ENCODE peak calls at places on chromosome 16, in six cellular contexts. K is PC-3; X is nephron progenitor cell; A is CD8-positive, alpha-beta T cell; M is heart right ventricle; C is right lobe of liver. D is an unnamed sample.
A peak's percentile ranks its signal among the peaks of the same experiment; 100 is the strongest.

GRCh38 chr16:3188925-3189825 is 1.2 kb downstream of the OR1F1 start:
- DNase-seq in K (peak; percentile 27), X (peak; percentile 63), A (peak; percentile 46), M (no peak), C (no peak), D (peak; percentile 69)

GRCh38 chr16:54286330-54287017 is at the start of gene IRX3:
- DNase-seq in K (peak; percentile 19), X (peak; percentile 83), A (no peak), M (peak; percentile 92), C (peak; percentile 75), D (peak; percentile 67)

GRCh38 chr16:53837421-53837820 is 133.5 kb downstream of the FTO start:
- DNase-seq in K (no peak), X (no peak), A (no peak), M (no peak), C (no peak), D (no peak)

GRCh38 chr16:10949424-10949970 is 5.1 kb downstream of the CLEC16A start:
- DNase-seq in K (peak; percentile 15), X (peak; percentile 21), A (peak; percentile 65), M (no peak), C (no peak), D (no peak)

GRCh38 chr16:709651-710499 is 4.3 kb upstream of the FBXL16 start:
- DNase-seq in K (peak; percentile 54), X (peak; percentile 80), A (no peak), M (peak; percentile 65), C (no peak), D (no peak)

GRCh38 chr16:15033309-15033707 is 22.6 kb downstream of the NTAN1 start:
- DNase-seq in K (no peak), X (no peak), A (no peak), M (peak; percentile 84), C (peak; percentile 92), D (no peak)

GRCh38 chr16:11268921-11269375 is at the start of gene TNP2:
- DNase-seq in K (no peak), X (no peak), A (no peak), M (no peak), C (no peak), D (no peak)

GRCh38 chr16:84647830-84648594 is at the start of gene KLHL36:
- DNase-seq in K (peak; percentile 19), X (peak; percentile 76), A (peak; percentile 59), M (peak; percentile 51), C (peak; percentile 72), D (peak; percentile 98)

GRCh38 chr16:21277927-21278706 is at the start of gene CRYM:
- DNase-seq in K (peak; percentile 37), X (peak; percentile 79), A (peak; percentile 22), M (peak; percentile 55), C (peak; percentile 77), D (peak; percentile 81)

GRCh38 chr16:11232852-11233726 is 22.9 kb downstream of the SOCS1 start:
- DNase-seq in K (no peak), X (no peak), A (peak; percentile 86), M (peak; percentile 24), C (no peak), D (peak; percentile 67)

GRCh38 chr16:59698341-59698979 is 964.3 kb upstream of the GOT2 start:
- DNase-seq in K (peak; percentile 19), X (no peak), A (no peak), M (no peak), C (no peak), D (no peak)

GRCh38 chr16:62038225-62038624 is 2.0 kb upstream of the CDH8 start:
- DNase-seq in K (peak; percentile 6), X (no peak), A (no peak), M (no peak), C (no peak), D (no peak)

GRCh38 chr16:29678691-29679267 is at the start of gene QPRT:
- DNase-seq in K (no peak), X (peak; percentile 81), A (no peak), M (peak; percentile 54), C (peak; percentile 85), D (peak; percentile 74)

GRCh38 chr16:66408181-66409048 is 18.7 kb upstream of the BEAN1 start:
- DNase-seq in K (peak; percentile 80), X (no peak), A (no peak), M (peak; percentile 53), C (no peak), D (no peak)

DNA sequence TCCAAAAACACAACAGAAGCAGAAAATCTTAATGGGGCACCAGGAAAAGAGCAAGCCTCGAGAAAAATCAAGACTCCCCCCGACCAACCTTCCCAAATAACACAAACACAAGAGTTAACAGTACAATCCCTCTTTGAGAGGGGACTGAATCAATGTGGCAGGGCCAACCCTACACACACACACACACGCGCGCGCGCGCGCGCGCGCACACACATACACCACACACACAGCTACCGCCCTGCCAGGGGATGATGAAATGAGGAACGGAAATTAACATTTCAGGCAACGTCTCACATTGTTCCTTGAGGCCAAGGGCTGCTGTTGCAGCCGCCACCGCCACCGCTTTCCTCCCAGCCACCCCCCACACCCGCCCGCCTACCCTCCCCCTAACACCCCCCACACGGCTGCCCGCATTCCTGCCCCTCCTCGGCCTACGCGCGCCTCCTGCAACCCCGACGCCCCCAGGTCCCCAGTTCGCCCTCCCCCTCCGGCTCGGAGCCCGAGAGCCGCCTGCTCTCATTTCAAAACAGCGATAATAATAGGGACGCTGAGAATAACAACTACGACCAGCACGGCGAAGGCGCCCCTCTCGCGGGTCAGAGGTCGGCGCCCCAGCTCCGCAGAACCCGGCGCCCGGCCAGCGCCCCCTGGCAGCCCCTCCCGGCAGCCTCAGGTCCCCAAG is 1.2 kb downstream of the ANKRD11 start:
- DNase-seq in K (peak; percentile 82), X (peak; percentile 74), A (peak; percentile 93), M (peak; percentile 89), C (peak; percentile 85), D (peak; percentile 78)
- TF ChIP-seq CTCF in K (no peak), X (no peak), A (no peak), M (peak; percentile 25), C (no peak), D (peak; percentile 35)

GRCh38 chr16:56589141-56590039 is at the start of gene MT3:
- DNase-seq in K (peak; percentile 19), X (peak; percentile 59), A (no peak), M (no peak), C (no peak), D (no peak)

GRCh38 chr16:56594292-56594619 is 4.9 kb downstream of the MT3 start:
- DNase-seq in K (no peak), X (no peak), A (no peak), M (no peak), C (no peak), D (no peak)

GRCh38 chr16:56593573-56594291 is 4.4 kb downstream of the MT3 start:
- DNase-seq in K (no peak), X (no peak), A (no peak), M (no peak), C (no peak), D (no peak)

GRCh38 chr16:56588781-56589140 is 567 bp upstream of the MT3 start:
- DNase-seq in K (no peak), X (no peak), A (no peak), M (no peak), C (no peak), D (no peak)

DNA sequence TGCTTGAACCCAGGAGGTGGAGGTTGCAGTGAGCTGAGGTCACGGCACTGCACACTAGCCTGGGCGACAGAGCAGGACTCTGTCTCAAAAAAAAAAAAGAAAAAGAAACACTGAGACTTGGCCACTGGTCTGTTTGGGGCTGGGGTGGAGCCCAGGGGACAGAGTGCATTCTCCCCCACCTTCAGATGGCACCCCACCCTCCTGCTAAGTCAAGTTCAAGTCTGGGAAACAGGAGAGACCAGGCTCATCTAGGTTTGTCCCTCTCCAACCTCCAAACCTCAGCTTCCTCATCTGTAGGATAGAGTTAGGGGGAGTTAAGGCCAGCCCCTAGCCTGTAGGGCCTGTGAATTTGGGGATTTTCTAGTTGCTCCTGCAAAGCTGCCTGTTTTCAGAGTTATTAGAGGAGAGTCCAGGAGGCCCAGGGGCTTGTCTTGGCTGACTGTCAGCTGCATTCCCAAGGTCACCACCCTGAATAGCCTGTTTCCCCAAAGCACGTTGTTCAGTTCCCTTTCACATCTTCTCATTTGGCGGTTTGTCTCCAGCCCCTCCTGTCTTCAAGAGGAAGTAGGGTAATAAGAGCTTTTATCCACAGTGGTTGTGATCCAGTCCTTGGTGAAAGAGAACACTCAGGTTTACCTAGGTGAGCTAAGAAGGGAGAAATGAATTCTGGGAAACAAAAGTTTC is 2.2 kb downstream of the MT3 start:
- DNase-seq in K (no peak), X (no peak), A (no peak), M (no peak), C (no peak), D (no peak)
- TF ChIP-seq CTCF in K (no peak), X (no peak), A (no peak), M (no peak), C (no peak), D (no peak)

GRCh38 chr16:13391337-13391736 is 489.9 kb downstream of the SHISA9 start:
- DNase-seq in K (no peak), X (no peak), A (no peak), M (no peak), C (no peak), D (peak; percentile 19)
- TF ChIP-seq CTCF in K (no peak), X (no peak), A (no peak), M (no peak), C (no peak), D (peak; percentile 11)

DNA sequence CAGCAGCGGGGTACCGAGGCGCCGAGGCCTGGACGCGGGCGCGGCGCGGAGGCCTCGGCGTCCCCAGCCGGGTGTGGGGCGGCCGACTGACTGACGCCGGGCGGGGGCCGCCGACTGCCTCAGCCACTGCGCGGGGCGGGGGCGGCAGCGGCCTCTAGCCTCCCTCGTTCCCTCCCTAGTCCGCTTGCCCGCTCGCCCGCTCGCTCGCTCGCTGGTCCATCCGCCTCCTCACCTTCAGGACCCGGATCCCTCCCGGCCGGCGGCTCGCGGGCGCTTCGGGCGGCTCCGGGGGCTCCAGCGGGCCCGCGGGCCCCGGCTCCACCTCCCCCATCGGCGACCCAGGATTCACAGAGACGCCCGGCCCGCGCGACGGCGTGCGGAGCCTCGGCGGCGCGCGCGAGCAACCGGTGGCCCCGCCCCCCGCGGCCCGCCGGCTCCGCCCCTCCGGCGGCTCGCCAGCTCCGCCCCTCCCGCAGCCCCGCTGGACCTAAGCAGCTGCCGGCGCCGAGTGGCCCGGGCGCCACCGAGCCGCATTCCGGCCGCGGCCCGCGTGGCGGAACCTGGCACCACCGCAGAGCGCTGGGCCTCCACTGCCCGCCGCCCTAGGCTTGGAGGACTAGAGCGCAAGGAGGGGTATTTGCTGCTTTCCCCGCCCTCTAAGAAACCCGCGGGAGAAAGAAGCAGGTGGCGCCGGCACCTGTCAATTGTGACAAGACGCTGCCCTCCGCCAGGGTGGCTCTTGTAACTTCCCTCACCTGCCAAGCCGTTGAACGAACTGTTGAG is 773 bp downstream of the PHLPP2 start:
- DNase-seq in K (peak; percentile 73), X (peak; percentile 88), A (peak; percentile 87), M (peak; percentile 67), C (peak; percentile 84), D (peak; percentile 95)
- TF ChIP-seq CTCF in K (no peak), X (no peak), A (no peak), M (no peak), C (no peak), D (no peak)

D was measured in GM13977.